ENCODE peak calls at places on chromosomes 12 and 14, in four cellular contexts. O is pancreas, M is astrocyte of the spinal cord, R is fibroblast of lung. G is an unnamed sample.
A peak's percentile ranks its signal among the peaks of the same experiment; 100 is the strongest.

GRCh38 chr12:132386926-132387497 is 57.6 kb upstream of the GALNT9 start:
- DNase-seq in O (peak; percentile 35), M (no peak), R (no peak), G (no peak)

GRCh38 chr12:76030378-76031080 is 1.0 kb downstream of the PHLDA1 start:
- DNase-seq in O (peak; percentile 76), M (no peak), R (peak; percentile 57), G (peak; percentile 57)

GRCh38 chr14:41022932-41023331 is 583.7 kb upstream of the LRFN5 start:
- DNase-seq in O (no peak), M (peak; percentile 2), R (peak; percentile 15), G (peak; percentile 3)

GRCh38 chr12:23221066-23221465 is 596.1 kb downstream of the ETNK1 start:
- DNase-seq in O (no peak), M (no peak), R (no peak), G (no peak)

GRCh38 chr12:12503384-12504078 is 59.1 kb downstream of the DUSP16 start:
- DNase-seq in O (no peak), M (no peak), R (no peak), G (no peak)

GRCh38 chr14:44662250-44662891 is 155.3 kb upstream of the FSCB start:
- DNase-seq in O (no peak), M (no peak), R (no peak), G (no peak)

GRCh38 chr14:27184371-27184901 is 586.6 kb upstream of the NOVA1 start:
- DNase-seq in O (no peak), M (peak; percentile 48), R (peak; percentile 69), G (no peak)

GRCh38 chr12:49032679-49033447 is 14.3 kb upstream of the PRKAG1 start:
- DNase-seq in O (no peak), M (no peak), R (no peak), G (no peak)

GRCh38 chr12:106090586-106091411 is 48.0 kb downstream of the NUAK1 start:
- DNase-seq in O (no peak), M (peak; percentile 92), R (peak; percentile 94), G (peak; percentile 68)

GRCh38 chr12:52924764-52925716 is 20.2 kb upstream of the KRT8 start:
- DNase-seq in O (no peak), M (peak; percentile 81), R (peak; percentile 99), G (peak; percentile 89)

GRCh38 chr14:67526676-67527459 is 6.2 kb upstream of the PLEKHH1 start:
- DNase-seq in O (no peak), M (peak; percentile 56), R (peak; percentile 40), G (peak; percentile 59)

GRCh38 chr14:33488547-33488946 is 462.3 kb downstream of the EGLN3 start:
- DNase-seq in O (no peak), M (no peak), R (no peak), G (no peak)

GRCh38 chr12:128381537-128381936 is 114.6 kb downstream of the TMEM132C start:
- DNase-seq in O (no peak), M (no peak), R (no peak), G (no peak)

GRCh38 chr12:108349245-108349644 is 10.1 kb upstream of the CMKLR1 start:
- DNase-seq in O (no peak), M (peak; percentile 56), R (no peak), G (no peak)

GRCh38 chr14:32779845-32780244 is 158.8 kb upstream of the NPAS3 start:
- DNase-seq in O (no peak), M (no peak), R (no peak), G (peak; percentile 8)

GRCh38 chr12:104957388-104958008 is 592 bp downstream of the SLC41A2 start:
- DNase-seq in O (peak; percentile 85), M (no peak), R (no peak), G (no peak)
- H3K4me3 ChIP-seq in O (peak overlapping the region; percentile 78), M (peak overlapping the region; percentile 74), R (peak overlapping the region; percentile 77), G (peak overlapping the region; percentile 81)

GRCh38 chr12:6854036-6854435 is 2.1 kb downstream of the USP5 start:
- DNase-seq in O (no peak), M (no peak), R (no peak), G (no peak)
- H3K4me3 ChIP-seq in O (no peak overlapping the region), M (no peak overlapping the region), R (no peak overlapping the region), G (no peak overlapping the region)

GRCh38 chr14:22594156-22594716 is 3.9 kb upstream of the ABHD4 start:
- DNase-seq in O (no peak), M (no peak), R (peak; percentile 44), G (peak; percentile 25)
- H3K4me3 ChIP-seq in O (no peak overlapping the region), M (no peak overlapping the region), R (no peak overlapping the region), G (no peak overlapping the region)

GRCh38 chr12:14417717-14418116 is 52.2 kb downstream of the ATF7IP start:
- DNase-seq in O (no peak), M (peak; percentile 94), R (peak; percentile 93), G (peak; percentile 94)
- H3K4me3 ChIP-seq in O (no peak overlapping the region), M (no peak overlapping the region), R (no peak overlapping the region), G (no peak overlapping the region)

GRCh38 chr12:2288001-2288400 is 235.2 kb downstream of the CACNA1C start:
- DNase-seq in O (no peak), M (peak; percentile 43), R (peak; percentile 57), G (peak; percentile 62)

GRCh38 chr12:2288471-2288870 is 235.7 kb downstream of the CACNA1C start:
- DNase-seq in O (no peak), M (no peak), R (no peak), G (no peak)

GRCh38 chr12:2290091-2290490 is 237.3 kb downstream of the CACNA1C start:
- DNase-seq in O (no peak), M (no peak), R (no peak), G (no peak)

GRCh38 chr12:2289525-2289924 is 236.7 kb downstream of the CACNA1C start:
- DNase-seq in O (no peak), M (no peak), R (no peak), G (no peak)

GRCh38 chr12:2288875-2289274 is 236.1 kb downstream of the CACNA1C start:
- DNase-seq in O (no peak), M (no peak), R (no peak), G (no peak)
- H3K4me3 ChIP-seq in O (no peak overlapping the region), M (no peak overlapping the region), R (no peak overlapping the region), G (no peak overlapping the region)

G was measured in cardiac fibroblast.